ENCODE peak calls at places on chromosomes 3 and 15, in four cellular contexts. W is naive thymus-derived CD4-positive, alpha-beta T cell; I is HCT116; F is MM.1S. L is an unnamed sample.
A peak's percentile ranks its signal among the peaks of the same experiment; 100 is the strongest.

GRCh38 chr3:131602011-131602779 is 99.4 kb upstream of the MRPL3 start:
- DNase-seq in W (no peak), I (no peak), F (no peak), L (no peak)

GRCh38 chr3:116614795-116615362 is 94.7 kb upstream of the TUSC7 start:
- DNase-seq in W (no peak), F (no peak), I (no peak), L (no peak)

GRCh38 chr3:196920733-196921132 is 21.6 kb downstream of the NCBP2 start:
- DNase-seq in W (no peak), F (no peak), I (no peak), L (no peak)

GRCh38 chr15:81091889-81092558 is 42.0 kb upstream of the CFAP161 start:
- DNase-seq in I (peak; percentile 86), F (no peak), W (no peak), L (no peak)

GRCh38 chr3:187368251-187368733 is at the start of gene RTP4:
- DNase-seq in I (no peak), W (peak; percentile 32), F (peak; percentile 98), L (peak; percentile 69)

GRCh38 chr3:150184426-150185071 is 213.9 kb upstream of the PFN2 start:
- DNase-seq in I (no peak), W (no peak), F (no peak), L (no peak)

GRCh38 chr3:72997421-72997961 is 880 bp downstream of the PPP4R2 start:
- DNase-seq in I (peak; percentile 29), W (peak; percentile 27), F (peak; percentile 69), L (peak; percentile 69)

GRCh38 chr15:70910958-70911357 is 18.3 kb downstream of the LRRC49 start:
- DNase-seq in W (no peak), F (no peak), I (no peak), L (no peak)

GRCh38 chr3:196650740-196651311 is 11.3 kb downstream of the NRROS start:
- DNase-seq in W (no peak), I (no peak), F (no peak), L (no peak)

GRCh38 chr3:169241928-169242751 is 421.4 kb downstream of the MECOM start:
- DNase-seq in W (no peak), I (no peak), F (no peak), L (no peak)

GRCh38 chr3:128584412-128585020 is 66.1 kb downstream of the RPN1 start:
- DNase-seq in F (peak; percentile 86), I (peak; percentile 68), W (peak; percentile 36), L (no peak)

GRCh38 chr3:156492801-156493261 is 62.1 kb downstream of the SSR3 start:
- DNase-seq in W (no peak), I (no peak), F (no peak), L (no peak)
- H3K9me3 ChIP-seq in W (no peaks in the 10 kb centered on the region), I (no peaks in the 10 kb centered on the region), F (no peaks in the 10 kb centered on the region), L (no peaks in the 10 kb centered on the region)

DNA sequence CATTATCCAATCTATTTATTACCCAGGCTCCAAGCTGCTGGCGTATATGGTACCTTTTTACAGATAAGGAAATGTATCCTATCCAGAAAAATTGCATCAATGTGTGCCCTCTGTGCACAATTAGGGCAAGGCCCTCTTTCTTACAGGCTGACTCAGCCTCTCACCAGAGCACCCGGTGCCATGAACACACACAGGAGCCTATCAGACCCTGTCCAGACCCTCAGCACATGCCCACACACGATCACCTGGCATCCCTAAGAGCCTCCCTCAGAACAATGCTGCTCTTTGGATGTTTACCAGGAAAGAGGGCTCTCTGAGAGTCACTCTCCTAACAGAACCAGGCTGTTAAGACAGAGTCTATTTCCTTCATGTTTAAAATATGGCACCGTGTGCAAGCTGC is 460.0 kb upstream of the TBL1XR1 start:
- DNase-seq in I (no peak), W (no peak), F (no peak), L (no peak)
- H3K27ac ChIP-seq in I (no peak overlapping the region), W (no peak overlapping the region), F (no peak overlapping the region), L (no peak overlapping the region)

DNA sequence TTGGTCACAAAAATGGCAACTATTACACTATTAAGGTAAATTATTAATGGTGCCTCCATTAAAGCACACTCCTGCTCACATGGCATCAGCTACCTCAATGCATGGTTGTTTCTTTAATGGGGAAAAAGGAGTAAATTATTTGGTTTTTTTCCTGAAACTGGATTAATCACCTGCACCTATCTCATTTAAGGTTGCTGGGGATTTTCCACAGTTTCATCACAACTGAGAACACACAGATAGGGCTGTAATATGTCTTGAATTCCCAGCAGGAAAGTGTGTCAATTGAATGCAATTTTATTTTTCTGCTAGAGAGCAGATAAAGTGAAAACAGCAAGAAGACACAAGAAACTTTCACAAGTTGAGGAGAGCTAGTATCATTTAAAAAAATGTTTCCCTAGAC is 36.4 kb downstream of the RFTN1 start:
- DNase-seq in F (no peak), I (no peak), W (no peak), L (no peak)
- H3K9me3 ChIP-seq in F (no peaks in the 10 kb centered on the region), I (no peaks in the 10 kb centered on the region), W (no peaks in the 10 kb centered on the region), L (no peaks in the 10 kb centered on the region)

DNA sequence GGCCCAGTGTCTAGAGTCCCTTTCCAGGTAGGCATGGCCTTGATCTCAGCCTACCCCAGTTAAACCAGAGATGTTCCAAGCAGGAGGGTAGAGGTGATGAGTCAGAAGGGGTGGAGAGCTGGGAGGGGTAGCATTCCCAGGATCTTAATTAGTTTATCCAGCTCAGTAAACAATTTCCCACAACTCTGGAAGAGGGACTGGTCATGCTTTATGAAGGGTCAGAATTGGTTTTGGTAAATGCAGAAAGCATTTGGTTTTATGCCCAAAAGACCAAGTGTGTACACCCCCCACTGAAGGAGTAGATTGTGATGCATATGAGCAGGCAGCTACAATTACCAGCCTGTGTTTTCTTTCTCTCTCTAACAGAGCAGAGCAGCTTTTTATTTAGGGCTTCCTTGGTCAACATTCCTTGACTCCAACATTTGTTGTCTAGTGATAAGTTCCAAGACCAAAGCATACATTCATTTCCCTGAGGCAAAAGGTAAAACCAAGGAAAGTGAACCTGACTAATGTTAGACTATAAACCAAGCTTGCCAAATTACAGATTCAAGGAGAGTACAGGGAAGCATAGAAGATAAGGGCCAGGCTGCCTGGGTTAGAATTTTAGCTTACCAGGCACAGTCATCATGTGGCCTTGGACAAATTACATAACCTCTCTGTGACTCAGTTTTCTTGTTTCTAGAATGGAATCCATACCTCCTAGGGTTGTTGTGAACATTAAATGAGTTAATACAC is 17.6 kb downstream of the EXOSC7 start:
- DNase-seq in F (no peak), W (no peak), I (no peak), L (no peak)
- H3K27ac ChIP-seq in F (no peak overlapping the region), W (no peak overlapping the region), I (peak overlapping the region; percentile 37), L (no peak overlapping the region)

GRCh38 chr15:67579967-67580366 is 37.5 kb downstream of the MAP2K5 start:
- DNase-seq in I (no peak), F (no peak), W (no peak), L (no peak)
- H3K9me3 ChIP-seq in I (no peaks in the 10 kb centered on the region), F (no peaks in the 10 kb centered on the region), W (no peaks in the 10 kb centered on the region), L (no peaks in the 10 kb centered on the region)

GRCh38 chr15:67803996-67804843 is 21.1 kb upstream of the SKOR1 start:
- DNase-seq in F (no peak), W (no peak), I (no peak), L (no peak)
- H3K27ac ChIP-seq in F (no peak overlapping the region), W (no peak overlapping the region), I (no peak overlapping the region), L (no peak overlapping the region)

DNA sequence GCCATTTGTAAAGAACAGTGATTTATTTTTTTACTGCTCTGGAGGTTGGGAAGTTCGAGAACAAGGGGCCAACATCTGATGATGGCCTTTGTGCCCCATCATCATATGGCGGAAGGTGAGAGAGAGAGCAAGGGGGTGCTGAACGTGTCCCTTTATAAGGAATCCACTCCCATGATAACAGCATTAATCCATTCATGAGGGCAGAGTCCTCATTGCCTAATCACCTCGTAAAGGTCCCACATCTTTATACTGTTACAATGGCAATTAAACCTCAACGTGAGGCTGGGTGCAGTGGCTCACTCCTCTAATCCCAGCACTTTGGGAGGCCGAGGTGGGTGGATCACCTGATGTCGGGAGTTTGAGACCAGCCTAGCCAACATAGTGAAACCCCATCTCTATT is 8.3 kb downstream of the IL12A start:
- DNase-seq in F (no peak), W (no peak), I (no peak), L (no peak)
- H3K9me3 ChIP-seq in F (no peaks in the 10 kb centered on the region), W (no peaks in the 10 kb centered on the region), I (no peaks in the 10 kb centered on the region), L (no peaks in the 10 kb centered on the region)

L was measured in CD4-positive, CD25-positive, alpha-beta regulatory T cell.